ENCODE peak calls at places on chromosome 7, in nine cellular contexts. F, J, O, D, V, N, W, Y and E are unnamed samples.

GRCh38 chr7:151104411-151105235 is 18.3 kb downstream of the AGAP3 start:
- DNase-seq in W (peak; percentile 91), O (no peak), N (no peak), F (peak; percentile 65), J (no peak), D (no peak), V (peak; percentile 6), Y (peak; percentile 34), E (peak; percentile 90)

GRCh38 chr7:101595766-101596537 is 33.1 kb downstream of the MYL10 start:
- DNase-seq in W (no peak), Y (no peak), D (no peak), V (no peak), O (no peak), F (no peak), J (no peak), N (no peak), E (no peak)

GRCh38 chr7:48180981-48181380 is 9.7 kb downstream of the ABCA13 start:
- DNase-seq in V (no peak), D (no peak), F (peak; percentile 42), N (no peak), O (no peak), Y (no peak), J (no peak), W (no peak), E (peak; percentile 58)

GRCh38 chr7:134593530-134594392 is 44.9 kb downstream of the AKR1B15 start:
- DNase-seq in J (no peak), Y (peak; percentile 93), V (peak; percentile 15), W (peak; percentile 75), N (no peak), D (peak; percentile 61), F (peak; percentile 99), O (peak; percentile 48), E (peak; percentile 86)

GRCh38 chr7:101545441-101546190 is 83.5 kb downstream of the MYL10 start:
- DNase-seq in F (no peak), Y (no peak), V (no peak), J (no peak), N (no peak), W (no peak), D (no peak), O (peak; percentile 19), E (no peak)

GRCh38 chr7:47458057-47458456 is 123.9 kb downstream of the TNS3 start:
- DNase-seq in F (peak; percentile 85), D (peak; percentile 90), Y (no peak), N (no peak), J (no peak), V (no peak), W (no peak), O (peak; percentile 72), E (peak; percentile 92)

GRCh38 chr7:65800890-65801341 is 72.0 kb upstream of the VKORC1L1 start:
- DNase-seq in N (no peak), D (no peak), V (no peak), J (no peak), Y (no peak), O (no peak), F (no peak), W (no peak), E (no peak)

GRCh38 chr7:32937344-32938174 is 19.7 kb upstream of the FKBP9 start:
- DNase-seq in F (peak; percentile 57), N (no peak), D (peak; percentile 38), Y (no peak), V (peak; percentile 74), W (no peak), O (no peak), J (no peak), E (peak; percentile 22)

GRCh38 chr7:151384352-151384697 is 25.5 kb downstream of the WDR86 start:
- DNase-seq in J (no peak), O (no peak), F (no peak), V (no peak), D (no peak), N (no peak), W (no peak), Y (no peak), E (no peak)

GRCh38 chr7:80611779-80612178 is 26.7 kb upstream of the CD36 start:
- DNase-seq in J (no peak), Y (no peak), O (peak; percentile 50), W (peak; percentile 76), N (no peak), D (peak; percentile 38), V (peak; percentile 9), F (peak; percentile 68), E (peak; percentile 89)

GRCh38 chr7:34449765-34450164 is 208.3 kb upstream of the NPSR1 start:
- DNase-seq in V (no peak), W (no peak), J (no peak), O (no peak), Y (no peak), D (no peak), F (no peak), N (no peak), E (no peak)

GRCh38 chr7:155280446-155281410 is 16.9 kb upstream of the INSIG1 start:
- DNase-seq in J (no peak), D (no peak), Y (no peak), V (no peak), F (no peak), N (no peak), W (no peak), O (no peak), E (no peak)

GRCh38 chr7:142383826-142384507 is 126.1 kb upstream of the PRSS58 start:
- DNase-seq in F (no peak), N (no peak), O (no peak), V (no peak), J (no peak), W (no peak), Y (no peak), D (no peak), E (no peak)

GRCh38 chr7:17939670-17940301 is 508 bp downstream of the SNX13 start:
- DNase-seq in N (peak; percentile 53), D (peak; percentile 60), F (peak; percentile 23), O (no peak), W (no peak), J (peak; percentile 44), V (peak; percentile 48), Y (peak; percentile 46), E (peak; percentile 29)

GRCh38 chr7:45890902-45891461 is 2.7 kb downstream of the IGFBP1 start:
- DNase-seq in J (peak; percentile 41), D (no peak), W (peak; percentile 47), O (no peak), F (peak; percentile 73), N (no peak), V (no peak), Y (no peak), E (peak; percentile 60)

GRCh38 chr7:81460646-81461045 is 309.2 kb downstream of the HGF start:
- DNase-seq in V (no peak), D (no peak), W (no peak), J (peak; percentile 21), N (no peak), F (no peak), O (no peak), Y (no peak), E (no peak)

GRCh38 chr7:7913506-7913905 is 55.1 kb upstream of the GLCCI1 start:
- DNase-seq in O (no peak), V (no peak), J (no peak), D (no peak), N (no peak), F (no peak), W (no peak), Y (no peak), E (no peak)

GRCh38 chr7:15228891-15229290 is 326.3 kb upstream of the DGKB start:
- DNase-seq in J (no peak), W (no peak), N (no peak), V (no peak), O (no peak), F (no peak), D (no peak), Y (no peak), E (no peak)

DNA sequence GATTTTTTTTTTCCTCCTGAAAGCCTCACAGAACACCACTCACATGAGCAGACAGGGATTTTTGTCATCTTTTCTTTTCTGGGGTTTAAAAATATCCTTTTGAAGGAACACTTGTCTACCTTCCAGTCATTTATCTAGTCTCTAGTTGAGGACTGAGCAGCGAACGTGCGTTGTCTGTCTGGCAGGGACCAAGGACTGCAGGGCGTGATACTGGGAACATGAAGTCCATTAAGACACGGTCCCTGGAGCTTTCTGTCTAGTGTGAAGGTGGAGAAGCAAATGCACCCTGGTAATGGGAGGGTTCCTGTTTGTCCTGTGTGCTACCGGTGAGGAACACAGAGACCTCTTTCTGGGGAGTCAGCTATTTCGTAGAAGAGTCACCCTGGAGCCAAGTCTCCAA is 207.4 kb downstream of the TMEM178B start:
- DNase-seq in O (no peak), N (no peak), J (no peak), W (no peak), F (no peak), D (no peak), Y (no peak), V (no peak), E (no peak)
- H3K4me3 ChIP-seq in O (no peak overlapping the region), N (no peak overlapping the region), J (no peak overlapping the region), W (no peak overlapping the region), F (no peak overlapping the region), D (no peak overlapping the region), Y (no peak overlapping the region), V (no peak overlapping the region), E (no peak overlapping the region)

GRCh38 chr7:120797026-120797645 is 60.8 kb downstream of the TSPAN12 start:
- DNase-seq in J (no peak), W (no peak), O (no peak), Y (no peak), V (no peak), D (no peak), F (no peak), N (no peak), E (no peak)
- TF ChIP-seq CTCF in J (no peak), W (no peak), O (no peak), Y (no peak), V (no peak), D (no peak), F (no peak), N (no peak), E (no peak)

GRCh38 chr7:30458311-30458710 is 20.3 kb downstream of the NOD1 start:
- DNase-seq in Y (no peak), F (peak; percentile 44), V (no peak), O (no peak), W (no peak), D (no peak), N (no peak), J (no peak), E (no peak)

GRCh38 chr7:30464231-30464660 is 14.3 kb downstream of the NOD1 start:
- DNase-seq in O (no peak), V (no peak), N (no peak), W (no peak), D (no peak), J (peak; percentile 32), F (no peak), Y (no peak), E (peak; percentile 32)

GRCh38 chr7:30463400-30464145 is 15.0 kb downstream of the NOD1 start:
- DNase-seq in W (no peak), J (peak; percentile 48), F (no peak), V (no peak), N (no peak), D (no peak), O (no peak), Y (no peak), E (no peak)

GRCh38 chr7:30460246-30460633 is 18.3 kb downstream of the NOD1 start:
- DNase-seq in W (no peak), O (no peak), F (peak; percentile 52), Y (no peak), D (no peak), J (no peak), N (no peak), V (peak; percentile 56), E (no peak)

GRCh38 chr7:30459591-30460245 is 18.9 kb downstream of the NOD1 start:
- DNase-seq in D (peak; percentile 71), Y (no peak), O (no peak), J (no peak), F (peak; percentile 98), V (peak; percentile 37), N (no peak), W (peak; percentile 94), E (peak; percentile 93)
- H3K4me3 ChIP-seq in D (no peak overlapping the region), Y (no peak overlapping the region), O (no peak overlapping the region), J (no peak overlapping the region), F (peak overlapping the region; percentile 37), V (peak overlapping the region; percentile 38), N (no peak overlapping the region), W (peak overlapping the region; percentile 9), E (no peak overlapping the region)

GRCh38 chr7:76048668-76048988 is 722 bp downstream of the MDH2 start:
- DNase-seq in W (no peak), D (peak; percentile 56), N (peak; percentile 22), F (no peak), Y (no peak), O (peak; percentile 61), J (peak; percentile 83), V (no peak), E (no peak)
- TF ChIP-seq CTCF in W (peak; percentile 5), D (peak; percentile 11), N (no peak), F (peak; percentile 38), Y (no peak), O (no peak), J (no peak), V (peak; percentile 18), E (no peak)